ENCODE peak calls at places on chromosomes 2 and 18, in five cellular contexts. One of them, this sample, is unnamed.

GRCh38 chr2:64018715-64019082 is 529 bp downstream of the VPS54 start:
- DNase-seq in foreskin fibroblast: peak; percentile 57
- DNase-seq in left lung: peak; percentile 91
- DNase-seq in tibial nerve: peak; percentile 23
- DNase-seq in psoas muscle: no peak
- DNase-seq in this sample: no peak

GRCh38 chr2:238684362-238685326 is 163.2 kb upstream of the TWIST2 start:
- DNase-seq in foreskin fibroblast: peak; percentile 99
- DNase-seq in left lung: no peak
- DNase-seq in tibial nerve: peak; percentile 75
- DNase-seq in psoas muscle: peak; percentile 76
- DNase-seq in this sample: peak; percentile 97

GRCh38 chr18:52312321-52312720 is 27.7 kb upstream of the DCC start:
- DNase-seq in foreskin fibroblast: no peak
- DNase-seq in left lung: no peak
- DNase-seq in tibial nerve: no peak
- DNase-seq in psoas muscle: no peak
- DNase-seq in this sample: no peak

GRCh38 chr2:8569332-8569930 is 112.4 kb upstream of the ID2 start:
- DNase-seq in foreskin fibroblast: no peak
- DNase-seq in left lung: no peak
- DNase-seq in tibial nerve: no peak
- DNase-seq in psoas muscle: no peak
- DNase-seq in this sample: no peak

GRCh38 chr2:158413581-158413980 is 43.0 kb downstream of the CCDC148 start:
- DNase-seq in foreskin fibroblast: peak; percentile 9
- DNase-seq in left lung: no peak
- DNase-seq in tibial nerve: no peak
- DNase-seq in psoas muscle: no peak
- DNase-seq in this sample: no peak

GRCh38 chr18:67735506-67735905 is 219.0 kb upstream of the DSEL start:
- DNase-seq in foreskin fibroblast: no peak
- DNase-seq in left lung: no peak
- DNase-seq in tibial nerve: no peak
- DNase-seq in psoas muscle: no peak
- DNase-seq in this sample: no peak

GRCh38 chr2:9347411-9347853 is 75.9 kb downstream of the ITGB1BP1 start:
- DNase-seq in foreskin fibroblast: peak; percentile 64
- DNase-seq in left lung: no peak
- DNase-seq in tibial nerve: peak; percentile 87
- DNase-seq in psoas muscle: peak; percentile 85
- DNase-seq in this sample: peak; percentile 63

GRCh38 chr2:235542728-235543125 is 48.9 kb downstream of the AGAP1 start:
- DNase-seq in foreskin fibroblast: no peak
- DNase-seq in left lung: no peak
- DNase-seq in tibial nerve: no peak
- DNase-seq in psoas muscle: no peak
- DNase-seq in this sample: no peak

GRCh38 chr2:205435970-205436369 is 246.3 kb upstream of the NRP2 start:
- DNase-seq in foreskin fibroblast: peak; percentile 51
- DNase-seq in left lung: no peak
- DNase-seq in tibial nerve: no peak
- DNase-seq in psoas muscle: no peak
- DNase-seq in this sample: no peak

GRCh38 chr2:62653582-62654422 is 51.7 kb upstream of the EHBP1 start:
- DNase-seq in foreskin fibroblast: no peak
- DNase-seq in left lung: no peak
- DNase-seq in tibial nerve: no peak
- DNase-seq in psoas muscle: no peak
- DNase-seq in this sample: no peak

GRCh38 chr18:45197526-45197970 is 417.7 kb upstream of the SLC14A2 start:
- DNase-seq in foreskin fibroblast: no peak
- DNase-seq in left lung: no peak
- DNase-seq in tibial nerve: no peak
- DNase-seq in psoas muscle: no peak
- DNase-seq in this sample: peak; percentile 71

GRCh38 chr18:812123-812672 is at the start of gene YES1:
- DNase-seq in foreskin fibroblast: peak; percentile 88
- DNase-seq in left lung: peak; percentile 90
- DNase-seq in tibial nerve: peak; percentile 57
- DNase-seq in psoas muscle: peak; percentile 89
- DNase-seq in this sample: no peak

GRCh38 chr2:202096736-202097135 is 23.7 kb downstream of the KIAA2012 start:
- DNase-seq in foreskin fibroblast: peak; percentile 71
- DNase-seq in left lung: no peak
- DNase-seq in tibial nerve: no peak
- DNase-seq in psoas muscle: no peak
- DNase-seq in this sample: no peak

GRCh38 chr2:106366145-106366544 is 102.1 kb downstream of the RGPD3 start:
- DNase-seq in foreskin fibroblast: no peak
- DNase-seq in left lung: no peak
- DNase-seq in tibial nerve: no peak
- DNase-seq in psoas muscle: no peak
- DNase-seq in this sample: no peak

GRCh38 chr2:13558368-13558767 is 841.6 kb downstream of the TRIB2 start:
- DNase-seq in foreskin fibroblast: no peak
- DNase-seq in left lung: no peak
- DNase-seq in tibial nerve: no peak
- DNase-seq in psoas muscle: no peak
- DNase-seq in this sample: no peak

GRCh38 chr2:57890462-57890861 is 156.1 kb upstream of the VRK2 start:
- DNase-seq in foreskin fibroblast: peak; percentile 86
- DNase-seq in left lung: no peak
- DNase-seq in tibial nerve: no peak
- DNase-seq in psoas muscle: no peak
- DNase-seq in this sample: peak; percentile 35

GRCh38 chr2:232592687-232593407 is 40.6 kb upstream of the EFHD1 start:
- DNase-seq in foreskin fibroblast: peak; percentile 75
- DNase-seq in left lung: no peak
- DNase-seq in tibial nerve: no peak
- DNase-seq in psoas muscle: no peak
- DNase-seq in this sample: peak; percentile 83

GRCh38 chr2:47313141-47313691 is 89.7 kb upstream of the MSH2 start:
- DNase-seq in foreskin fibroblast: no peak
- DNase-seq in left lung: no peak
- DNase-seq in tibial nerve: no peak
- DNase-seq in psoas muscle: no peak
- DNase-seq in this sample: no peak

GRCh38 chr2:132640116-132640515 is 29.9 kb downstream of the LYPD1 start:
- DNase-seq in foreskin fibroblast: no peak
- DNase-seq in left lung: no peak
- DNase-seq in tibial nerve: no peak
- DNase-seq in psoas muscle: no peak
- DNase-seq in this sample: no peak

GRCh38 chr2:191251014-191251413 is 5.8 kb downstream of the MYO1B start:
- DNase-seq in foreskin fibroblast: no peak
- DNase-seq in left lung: no peak
- DNase-seq in tibial nerve: no peak
- DNase-seq in psoas muscle: no peak
- DNase-seq in this sample: no peak

GRCh38 chr2:60882971-60883753 is 1.8 kb downstream of the REL start:
- DNase-seq in foreskin fibroblast: peak; percentile 13
- DNase-seq in left lung: no peak
- DNase-seq in tibial nerve: peak; percentile 21
- DNase-seq in psoas muscle: no peak
- DNase-seq in this sample: no peak

GRCh38 chr2:82344670-82345069 is 2040.1 kb upstream of the LRRTM1 start:
- DNase-seq in foreskin fibroblast: no peak
- DNase-seq in left lung: no peak
- DNase-seq in tibial nerve: no peak
- DNase-seq in psoas muscle: no peak
- DNase-seq in this sample: no peak

GRCh38 chr2:120669121-120669952 is 66.3 kb upstream of the GLI2 start:
- DNase-seq in foreskin fibroblast: peak; percentile 53
- DNase-seq in left lung: peak; percentile 75
- DNase-seq in tibial nerve: no peak
- DNase-seq in psoas muscle: no peak
- DNase-seq in this sample: no peak

GRCh38 chr2:75241696-75242095 is 42.4 kb upstream of the TACR1 start:
- DNase-seq in foreskin fibroblast: peak; percentile 43
- DNase-seq in left lung: no peak
- DNase-seq in tibial nerve: no peak
- DNase-seq in psoas muscle: no peak
- DNase-seq in this sample: no peak

GRCh38 chr2:70944291-70944690 is 8.6 kb downstream of the ATP6V1B1 start:
- DNase-seq in foreskin fibroblast: no peak
- DNase-seq in left lung: no peak
- DNase-seq in tibial nerve: no peak
- DNase-seq in psoas muscle: no peak
- DNase-seq in this sample: no peak

GRCh38 chr2:225668606-225669266 is 269.2 kb downstream of the NYAP2 start:
- DNase-seq in foreskin fibroblast: peak; percentile 83
- DNase-seq in left lung: no peak
- DNase-seq in tibial nerve: peak; percentile 56
- DNase-seq in psoas muscle: no peak
- DNase-seq in this sample: peak; percentile 35

GRCh38 chr2:199160677-199161465 is 296.9 kb downstream of the SATB2 start:
- DNase-seq in foreskin fibroblast: peak; percentile 96
- DNase-seq in left lung: no peak
- DNase-seq in tibial nerve: no peak
- DNase-seq in psoas muscle: no peak
- DNase-seq in this sample: peak; percentile 78

GRCh38 chr18:36798738-36799473 is 29.9 kb downstream of the TPGS2 start:
- DNase-seq in foreskin fibroblast: peak; percentile 21
- DNase-seq in left lung: no peak
- DNase-seq in tibial nerve: no peak
- DNase-seq in psoas muscle: no peak
- DNase-seq in this sample: no peak

GRCh38 chr2:121809607-121810006 is 54.2 kb downstream of the TSN start:
- DNase-seq in foreskin fibroblast: no peak
- DNase-seq in left lung: no peak
- DNase-seq in tibial nerve: no peak
- DNase-seq in psoas muscle: no peak
- DNase-seq in this sample: no peak

GRCh38 chr2:49980774-49981173 is 826.5 kb upstream of the FSHR start:
- DNase-seq in foreskin fibroblast: no peak
- DNase-seq in left lung: no peak
- DNase-seq in tibial nerve: no peak
- DNase-seq in psoas muscle: no peak
- DNase-seq in this sample: no peak

GRCh38 chr18:75252136-75252535 is 41.5 kb downstream of the TSHZ1 start:
- DNase-seq in foreskin fibroblast: no peak
- DNase-seq in left lung: no peak
- DNase-seq in tibial nerve: no peak
- DNase-seq in psoas muscle: no peak
- DNase-seq in this sample: no peak

DNA sequence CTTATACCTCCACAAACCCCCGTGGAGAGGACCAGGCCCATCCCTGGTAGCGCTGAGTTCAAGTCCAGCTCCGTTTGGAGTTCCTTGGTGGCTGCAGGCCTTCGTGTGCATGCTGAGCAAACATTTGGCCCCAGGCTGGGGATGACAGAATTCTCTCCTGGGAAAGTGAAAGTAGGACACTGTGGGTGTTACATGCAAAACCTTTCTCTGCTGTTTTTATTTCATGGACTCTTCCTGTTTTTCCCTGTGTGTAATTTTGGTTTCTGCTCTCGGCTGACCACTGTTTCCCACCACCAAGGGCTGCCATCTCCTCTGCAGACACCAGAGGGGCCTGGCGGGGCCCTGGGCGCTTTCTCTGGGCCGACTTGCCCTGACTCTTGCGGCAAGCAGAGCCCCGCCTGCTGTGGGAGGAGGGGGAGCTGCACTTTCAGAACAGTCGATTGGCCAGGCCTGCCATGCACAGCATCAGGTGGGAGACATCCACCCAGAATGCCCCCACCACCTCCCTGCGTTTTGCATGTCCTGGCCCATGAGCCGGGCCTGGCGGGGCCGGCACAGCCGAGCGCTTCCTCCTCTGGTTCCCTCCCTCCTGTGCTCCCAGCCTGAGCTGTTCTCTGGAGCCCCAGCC is 102.4 kb downstream of the CABLES1 start:
- DNase-seq in foreskin fibroblast: peak; percentile 62
- DNase-seq in left lung: peak; percentile 88
- DNase-seq in tibial nerve: no peak
- DNase-seq in psoas muscle: peak; percentile 76
- DNase-seq in this sample: no peak
- TF ChIP-seq CTCF in foreskin fibroblast: peak; percentile 22
- TF ChIP-seq CTCF in left lung: peak; percentile 19
- TF ChIP-seq CTCF in tibial nerve: peak; percentile 14
- TF ChIP-seq CTCF in psoas muscle: no peak
- TF ChIP-seq CTCF in this sample: peak; percentile 55

GRCh38 chr2:53289309-53290006 is 478.1 kb upstream of the CHAC2 start:
- DNase-seq in foreskin fibroblast: peak; percentile 1
- DNase-seq in left lung: no peak
- DNase-seq in tibial nerve: no peak
- DNase-seq in psoas muscle: no peak
- DNase-seq in this sample: no peak
- H3K4me3 ChIP-seq in foreskin fibroblast: no peak overlapping the region
- H3K4me3 ChIP-seq in left lung: no peak overlapping the region
- H3K4me3 ChIP-seq in tibial nerve: no peak overlapping the region
- H3K4me3 ChIP-seq in psoas muscle: no peak overlapping the region
- H3K4me3 ChIP-seq in this sample: no peak overlapping the region

GRCh38 chr2:204265701-204266310 is 279.5 kb upstream of the PARD3B start:
- DNase-seq in foreskin fibroblast: no peak
- DNase-seq in left lung: no peak
- DNase-seq in tibial nerve: no peak
- DNase-seq in psoas muscle: no peak
- DNase-seq in this sample: no peak

GRCh38 chr2:204272089-204272488 is 273.2 kb upstream of the PARD3B start:
- DNase-seq in foreskin fibroblast: no peak
- DNase-seq in left lung: no peak
- DNase-seq in tibial nerve: no peak
- DNase-seq in psoas muscle: no peak
- DNase-seq in this sample: no peak

GRCh38 chr2:204268971-204269370 is 276.3 kb upstream of the PARD3B start:
- DNase-seq in foreskin fibroblast: no peak
- DNase-seq in left lung: no peak
- DNase-seq in tibial nerve: no peak
- DNase-seq in psoas muscle: no peak
- DNase-seq in this sample: no peak

GRCh38 chr2:204264746-204265145 is 280.5 kb upstream of the PARD3B start:
- DNase-seq in foreskin fibroblast: no peak
- DNase-seq in left lung: no peak
- DNase-seq in tibial nerve: no peak
- DNase-seq in psoas muscle: no peak
- DNase-seq in this sample: no peak

GRCh38 chr2:204268458-204268857 is 276.8 kb upstream of the PARD3B start:
- DNase-seq in foreskin fibroblast: no peak
- DNase-seq in left lung: no peak
- DNase-seq in tibial nerve: no peak
- DNase-seq in psoas muscle: no peak
- DNase-seq in this sample: no peak
- TF ChIP-seq CTCF in foreskin fibroblast: peak; percentile 7
- TF ChIP-seq CTCF in left lung: no peak
- TF ChIP-seq CTCF in tibial nerve: no peak
- TF ChIP-seq CTCF in psoas muscle: no peak
- TF ChIP-seq CTCF in this sample: peak; percentile 23

GRCh38 chr2:148525130-148525529 is 119.4 kb upstream of the EPC2 start:
- DNase-seq in foreskin fibroblast: no peak
- DNase-seq in left lung: no peak
- DNase-seq in tibial nerve: no peak
- DNase-seq in psoas muscle: no peak
- DNase-seq in this sample: no peak
- H3K4me3 ChIP-seq in foreskin fibroblast: no peak overlapping the region
- H3K4me3 ChIP-seq in left lung: no peak overlapping the region
- H3K4me3 ChIP-seq in tibial nerve: no peak overlapping the region
- H3K4me3 ChIP-seq in psoas muscle: no peak overlapping the region
- H3K4me3 ChIP-seq in this sample: no peak overlapping the region